ENCODE peak calls at places on chromosomes 11 and 22, in six cellular contexts. One of them, this sample, is unnamed.
A peak's percentile ranks its signal among the peaks of the same experiment; 100 is the strongest.

GRCh38 chr11:79173615-79174014 is 267.2 kb downstream of the TENM4 start:
- DNase-seq in Panc1: no peak
- DNase-seq in mammary epithelial cell: no peak
- DNase-seq in GM20000: no peak
- DNase-seq in fibroblast of lung: peak; percentile 84
- DNase-seq in astrocyte of the cerebellum: peak; percentile 26
- DNase-seq in this sample: no peak

GRCh38 chr11:81579339-81579738 is 1154.3 kb downstream of the FAM181B start:
- DNase-seq in Panc1: no peak
- DNase-seq in mammary epithelial cell: no peak
- DNase-seq in GM20000: no peak
- DNase-seq in fibroblast of lung: no peak
- DNase-seq in astrocyte of the cerebellum: no peak
- DNase-seq in this sample: no peak

GRCh38 chr22:25493794-25494193 is 70.7 kb upstream of the GRK3 start:
- DNase-seq in Panc1: no peak
- DNase-seq in mammary epithelial cell: no peak
- DNase-seq in GM20000: no peak
- DNase-seq in fibroblast of lung: no peak
- DNase-seq in astrocyte of the cerebellum: no peak
- DNase-seq in this sample: no peak

GRCh38 chr11:4581443-4581842 is at the start of gene OR52I2:
- DNase-seq in Panc1: no peak
- DNase-seq in mammary epithelial cell: no peak
- DNase-seq in GM20000: no peak
- DNase-seq in fibroblast of lung: no peak
- DNase-seq in astrocyte of the cerebellum: no peak
- DNase-seq in this sample: no peak

GRCh38 chr11:115926601-115927000 is 422.4 kb upstream of the CADM1 start:
- DNase-seq in Panc1: no peak
- DNase-seq in mammary epithelial cell: no peak
- DNase-seq in GM20000: no peak
- DNase-seq in fibroblast of lung: peak; percentile 20
- DNase-seq in astrocyte of the cerebellum: no peak
- DNase-seq in this sample: no peak

GRCh38 chr11:8988329-8989234 is 15.2 kb downstream of the NRIP3 start:
- DNase-seq in Panc1: no peak
- DNase-seq in mammary epithelial cell: peak; percentile 59
- DNase-seq in GM20000: no peak
- DNase-seq in fibroblast of lung: peak; percentile 74
- DNase-seq in astrocyte of the cerebellum: no peak
- DNase-seq in this sample: no peak

GRCh38 chr22:24521791-24522245 is 26.7 kb downstream of the UPB1 start:
- DNase-seq in Panc1: peak; percentile 54
- DNase-seq in mammary epithelial cell: peak; percentile 77
- DNase-seq in GM20000: peak; percentile 58
- DNase-seq in fibroblast of lung: peak; percentile 62
- DNase-seq in astrocyte of the cerebellum: peak; percentile 35
- DNase-seq in this sample: no peak

GRCh38 chr11:6745018-6745417 is 26.8 kb downstream of the OR2AG2 start:
- DNase-seq in Panc1: no peak
- DNase-seq in mammary epithelial cell: no peak
- DNase-seq in GM20000: no peak
- DNase-seq in fibroblast of lung: no peak
- DNase-seq in astrocyte of the cerebellum: no peak
- DNase-seq in this sample: no peak

GRCh38 chr11:6576471-6577373 is 26.7 kb downstream of the RRP8 start:
- DNase-seq in Panc1: no peak
- DNase-seq in mammary epithelial cell: no peak
- DNase-seq in GM20000: no peak
- DNase-seq in fibroblast of lung: peak; percentile 80
- DNase-seq in astrocyte of the cerebellum: peak; percentile 84
- DNase-seq in this sample: peak; percentile 52

DNA sequence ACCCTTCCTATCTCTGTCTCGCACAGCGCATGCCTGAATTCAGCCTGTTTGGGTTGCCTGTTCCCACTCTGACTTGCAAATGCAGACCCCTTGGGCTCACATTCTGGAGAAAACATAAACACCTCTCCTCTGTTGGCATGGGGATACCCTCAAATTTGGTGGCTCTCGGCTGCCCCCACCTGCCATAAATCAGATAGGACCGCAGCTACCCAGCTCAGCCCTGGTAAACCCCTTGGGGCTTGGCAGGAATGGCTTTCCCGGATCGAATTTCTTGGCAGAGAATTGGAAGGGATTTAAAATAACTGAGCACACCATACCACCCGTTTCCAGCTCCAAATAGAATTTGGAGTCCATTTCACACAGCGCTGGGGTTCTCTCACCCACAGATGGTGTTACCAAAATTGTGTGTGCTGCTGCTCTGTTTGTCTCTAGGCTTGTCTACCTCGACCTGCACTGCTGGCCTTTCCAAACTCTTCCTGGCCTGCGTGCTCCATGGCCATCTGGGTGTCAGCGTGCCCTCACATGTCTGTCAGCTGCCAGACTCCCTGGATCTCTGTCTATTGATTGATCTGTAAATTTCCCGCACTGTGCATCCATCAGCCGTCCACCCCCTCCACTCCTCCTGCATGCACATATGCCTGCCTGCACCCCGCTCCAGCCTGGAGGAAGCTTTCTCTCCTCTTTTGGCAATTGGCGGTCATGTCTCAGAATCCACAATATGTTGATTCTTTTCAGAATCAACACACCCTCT is 134.0 kb downstream of the NTM start:
- DNase-seq in Panc1: no peak
- DNase-seq in mammary epithelial cell: no peak
- DNase-seq in GM20000: no peak
- DNase-seq in fibroblast of lung: peak; percentile 17
- DNase-seq in astrocyte of the cerebellum: peak; percentile 12
- DNase-seq in this sample: no peak
- TF ChIP-seq CTCF in Panc1: no peak
- TF ChIP-seq CTCF in mammary epithelial cell: no peak
- TF ChIP-seq CTCF in GM20000: no peak
- TF ChIP-seq CTCF in fibroblast of lung: no peak
- TF ChIP-seq CTCF in astrocyte of the cerebellum: peak; percentile 40
- TF ChIP-seq CTCF in this sample: no peak

GRCh38 chr11:69594481-69594880 is 46.5 kb upstream of the CCND1 start:
- DNase-seq in Panc1: no peak
- DNase-seq in mammary epithelial cell: no peak
- DNase-seq in GM20000: no peak
- DNase-seq in fibroblast of lung: no peak
- DNase-seq in astrocyte of the cerebellum: no peak
- DNase-seq in this sample: no peak
- TF ChIP-seq CTCF in Panc1: no peak
- TF ChIP-seq CTCF in mammary epithelial cell: no peak
- TF ChIP-seq CTCF in GM20000: no peak
- TF ChIP-seq CTCF in fibroblast of lung: no peak
- TF ChIP-seq CTCF in astrocyte of the cerebellum: no peak
- TF ChIP-seq CTCF in this sample: no peak

DNA sequence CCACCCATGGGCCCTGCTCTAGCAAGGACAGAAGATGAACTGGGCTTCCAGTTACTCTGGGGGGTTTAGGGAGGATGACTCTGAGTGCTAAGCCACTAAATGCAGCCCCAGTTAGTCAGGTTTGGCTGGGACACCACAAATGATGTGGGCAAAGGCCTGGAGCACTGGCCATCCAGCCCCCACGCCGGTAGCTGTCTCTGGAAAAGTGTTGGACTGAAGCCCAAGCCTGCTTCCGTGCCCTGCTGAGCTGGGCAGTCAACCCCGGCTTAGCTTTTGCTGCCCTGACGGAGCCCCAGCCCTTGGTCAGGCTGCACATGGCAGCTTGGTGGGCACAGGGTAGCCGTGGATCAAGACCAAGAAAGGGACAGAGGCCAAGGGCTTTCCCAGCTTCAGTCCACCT is 5.7 kb upstream of the GSTP1 start:
- DNase-seq in Panc1: no peak
- DNase-seq in mammary epithelial cell: no peak
- DNase-seq in GM20000: no peak
- DNase-seq in fibroblast of lung: no peak
- DNase-seq in astrocyte of the cerebellum: no peak
- DNase-seq in this sample: no peak
- TF ChIP-seq CTCF in Panc1: no peak
- TF ChIP-seq CTCF in mammary epithelial cell: no peak
- TF ChIP-seq CTCF in GM20000: no peak
- TF ChIP-seq CTCF in fibroblast of lung: no peak
- TF ChIP-seq CTCF in astrocyte of the cerebellum: no peak
- TF ChIP-seq CTCF in this sample: no peak

GRCh38 chr11:70889411-70889810 is 363.0 kb downstream of the SHANK2 start:
- DNase-seq in Panc1: no peak
- DNase-seq in mammary epithelial cell: no peak
- DNase-seq in GM20000: no peak
- DNase-seq in fibroblast of lung: no peak
- DNase-seq in astrocyte of the cerebellum: no peak
- DNase-seq in this sample: no peak

GRCh38 chr11:70892889-70893288 is 359.5 kb downstream of the SHANK2 start:
- DNase-seq in Panc1: no peak
- DNase-seq in mammary epithelial cell: no peak
- DNase-seq in GM20000: no peak
- DNase-seq in fibroblast of lung: no peak
- DNase-seq in astrocyte of the cerebellum: no peak
- DNase-seq in this sample: no peak

GRCh38 chr11:70894566-70894965 is 357.8 kb downstream of the SHANK2 start:
- DNase-seq in Panc1: no peak
- DNase-seq in mammary epithelial cell: no peak
- DNase-seq in GM20000: no peak
- DNase-seq in fibroblast of lung: no peak
- DNase-seq in astrocyte of the cerebellum: no peak
- DNase-seq in this sample: no peak

GRCh38 chr11:70895061-70895670 is 357.2 kb downstream of the SHANK2 start:
- DNase-seq in Panc1: no peak
- DNase-seq in mammary epithelial cell: no peak
- DNase-seq in GM20000: no peak
- DNase-seq in fibroblast of lung: no peak
- DNase-seq in astrocyte of the cerebellum: no peak
- DNase-seq in this sample: no peak

DNA sequence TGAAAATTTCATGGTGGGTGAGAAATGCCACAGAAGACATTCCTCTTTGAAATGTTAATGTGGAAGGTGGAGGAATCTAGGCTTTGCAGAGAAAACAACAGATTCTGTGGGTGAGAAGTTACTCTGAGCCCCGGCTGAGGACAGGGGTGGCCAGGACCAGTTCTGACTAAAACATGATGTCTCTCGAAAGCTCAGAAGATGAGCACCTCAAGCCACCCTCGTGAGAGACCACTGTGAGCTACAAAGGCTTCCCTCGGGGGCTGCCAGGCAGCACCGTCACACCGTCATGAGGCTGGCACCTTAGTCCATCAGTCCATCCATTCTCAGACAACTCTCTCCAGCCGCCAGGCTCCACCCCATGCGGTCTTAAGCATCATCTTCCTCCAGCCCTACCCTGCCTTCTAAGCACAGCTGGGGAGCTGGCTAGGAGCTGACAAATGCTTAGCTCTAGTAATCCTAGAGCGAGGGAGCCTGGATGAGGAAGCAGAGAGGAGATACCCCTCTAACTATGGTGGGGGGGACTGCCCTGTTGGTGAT is 360.5 kb downstream of the SHANK2 start:
- DNase-seq in Panc1: no peak
- DNase-seq in mammary epithelial cell: no peak
- DNase-seq in GM20000: no peak
- DNase-seq in fibroblast of lung: no peak
- DNase-seq in astrocyte of the cerebellum: no peak
- DNase-seq in this sample: no peak
- TF ChIP-seq CTCF in Panc1: no peak
- TF ChIP-seq CTCF in mammary epithelial cell: no peak
- TF ChIP-seq CTCF in GM20000: no peak
- TF ChIP-seq CTCF in fibroblast of lung: no peak
- TF ChIP-seq CTCF in astrocyte of the cerebellum: no peak
- TF ChIP-seq CTCF in this sample: no peak

DNA sequence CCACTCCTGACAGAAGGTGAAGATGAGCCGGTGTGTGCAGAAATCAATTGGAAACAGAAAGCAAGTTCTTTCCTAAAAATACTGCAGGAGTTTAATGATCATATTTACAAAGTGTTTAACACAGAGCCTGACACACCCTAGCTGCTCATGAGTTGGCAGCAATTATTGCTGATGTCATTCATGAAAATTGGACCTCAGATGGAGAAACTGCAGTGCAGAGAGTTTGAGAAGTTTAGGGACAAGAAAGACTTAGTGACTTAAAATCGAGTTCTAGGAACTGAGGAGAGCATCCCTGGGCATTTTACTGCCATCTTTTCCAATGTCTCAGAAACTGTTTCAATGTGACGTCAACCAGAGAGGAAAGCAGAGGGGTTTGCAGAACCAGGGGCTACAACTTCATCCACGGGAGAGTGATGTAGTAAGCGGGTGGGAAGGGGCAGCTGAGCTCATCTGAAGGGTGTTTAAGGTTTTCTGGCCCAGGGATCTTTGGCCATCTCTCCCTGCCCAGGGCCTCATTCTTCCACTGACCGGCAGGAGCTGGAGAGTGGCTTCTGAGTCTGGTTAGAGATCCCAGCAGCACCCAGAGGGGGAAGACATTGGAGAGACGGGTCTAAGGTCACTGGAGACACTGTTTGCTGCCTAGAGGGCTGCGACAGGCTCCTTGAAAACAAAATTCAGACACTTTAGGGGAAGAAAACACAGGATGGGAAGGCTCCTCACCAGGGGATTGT is 21.1 kb upstream of the IGLL5 start:
- DNase-seq in Panc1: no peak
- DNase-seq in mammary epithelial cell: no peak
- DNase-seq in GM20000: no peak
- DNase-seq in fibroblast of lung: no peak
- DNase-seq in astrocyte of the cerebellum: no peak
- DNase-seq in this sample: no peak
- TF ChIP-seq CTCF in Panc1: no peak
- TF ChIP-seq CTCF in mammary epithelial cell: no peak
- TF ChIP-seq CTCF in GM20000: no peak
- TF ChIP-seq CTCF in fibroblast of lung: no peak
- TF ChIP-seq CTCF in astrocyte of the cerebellum: no peak
- TF ChIP-seq CTCF in this sample: no peak

DNA sequence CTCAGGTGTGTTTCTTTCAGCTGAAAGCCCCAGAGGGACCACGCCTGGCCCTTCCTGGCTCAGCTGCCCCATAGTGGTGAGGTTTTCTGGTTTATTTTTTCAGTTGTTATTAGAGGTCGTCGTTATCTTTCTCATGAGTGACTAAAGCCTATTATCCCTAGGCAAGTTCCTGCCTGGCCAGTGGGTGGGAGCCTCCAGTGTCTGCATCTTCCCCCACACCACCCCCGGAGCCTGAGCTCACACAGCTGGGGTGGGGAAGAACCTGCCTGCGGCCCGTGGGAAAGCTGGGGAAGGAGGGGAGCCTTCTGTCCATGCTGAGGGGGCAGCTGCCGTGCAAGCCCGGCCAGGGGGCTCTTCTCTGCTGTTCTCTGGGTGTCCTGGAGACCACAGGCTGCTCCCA is 24.3 kb upstream of the PPFIA1 start:
- DNase-seq in Panc1: no peak
- DNase-seq in mammary epithelial cell: peak; percentile 50
- DNase-seq in GM20000: no peak
- DNase-seq in fibroblast of lung: peak; percentile 75
- DNase-seq in astrocyte of the cerebellum: no peak
- DNase-seq in this sample: no peak
- TF ChIP-seq CTCF in Panc1: no peak
- TF ChIP-seq CTCF in mammary epithelial cell: no peak
- TF ChIP-seq CTCF in GM20000: no peak
- TF ChIP-seq CTCF in fibroblast of lung: no peak
- TF ChIP-seq CTCF in astrocyte of the cerebellum: no peak
- TF ChIP-seq CTCF in this sample: no peak

This sample was measured in AG09319.